ENCODE peak calls at places on chromosomes 3 and 15, in eight cellular contexts. One of them, this sample, is unnamed.

GRCh38 chr3:66816110-66816761 is 181.9 kb upstream of the KBTBD8 start:
- DNase-seq in brain microvascular endothelial cell: peak; percentile 43
- DNase-seq in thoracic aorta: no peak
- DNase-seq in CD8-positive, alpha-beta T cell: no peak
- DNase-seq in astrocyte of the cerebellum: peak; percentile 64
- DNase-seq in neuronal stem cell: peak; percentile 30
- DNase-seq in BE2C: no peak
- DNase-seq in A673: peak; percentile 84
- DNase-seq in this sample: peak; percentile 24

GRCh38 chr15:101022876-101023275 is 103.7 kb downstream of the LRRK1 start:
- DNase-seq in brain microvascular endothelial cell: no peak
- DNase-seq in thoracic aorta: no peak
- DNase-seq in CD8-positive, alpha-beta T cell: no peak
- DNase-seq in astrocyte of the cerebellum: no peak
- DNase-seq in neuronal stem cell: no peak
- DNase-seq in BE2C: no peak
- DNase-seq in A673: no peak
- DNase-seq in this sample: no peak

GRCh38 chr3:168517514-168518071 is 421.9 kb upstream of the GOLIM4 start:
- DNase-seq in brain microvascular endothelial cell: no peak
- DNase-seq in thoracic aorta: no peak
- DNase-seq in CD8-positive, alpha-beta T cell: no peak
- DNase-seq in astrocyte of the cerebellum: no peak
- DNase-seq in neuronal stem cell: no peak
- DNase-seq in BE2C: no peak
- DNase-seq in A673: no peak
- DNase-seq in this sample: no peak

GRCh38 chr15:50024183-50024795 is 94.7 kb downstream of the ATP8B4 start:
- DNase-seq in brain microvascular endothelial cell: no peak
- DNase-seq in thoracic aorta: no peak
- DNase-seq in CD8-positive, alpha-beta T cell: no peak
- DNase-seq in astrocyte of the cerebellum: no peak
- DNase-seq in neuronal stem cell: no peak
- DNase-seq in BE2C: no peak
- DNase-seq in A673: no peak
- DNase-seq in this sample: no peak

GRCh38 chr3:156677120-156677479 is 2.7 kb downstream of the TIPARP start:
- DNase-seq in brain microvascular endothelial cell: no peak
- DNase-seq in thoracic aorta: no peak
- DNase-seq in CD8-positive, alpha-beta T cell: peak; percentile 55
- DNase-seq in astrocyte of the cerebellum: no peak
- DNase-seq in neuronal stem cell: no peak
- DNase-seq in BE2C: no peak
- DNase-seq in A673: no peak
- DNase-seq in this sample: no peak

GRCh38 chr3:176941674-176942073 is 255.6 kb downstream of the TBL1XR1 start:
- DNase-seq in brain microvascular endothelial cell: no peak
- DNase-seq in thoracic aorta: no peak
- DNase-seq in CD8-positive, alpha-beta T cell: no peak
- DNase-seq in astrocyte of the cerebellum: no peak
- DNase-seq in neuronal stem cell: no peak
- DNase-seq in BE2C: no peak
- DNase-seq in A673: no peak
- DNase-seq in this sample: no peak

GRCh38 chr3:113111308-113111707 is 100.0 kb upstream of the BOC start:
- DNase-seq in brain microvascular endothelial cell: peak; percentile 7
- DNase-seq in thoracic aorta: no peak
- DNase-seq in CD8-positive, alpha-beta T cell: no peak
- DNase-seq in astrocyte of the cerebellum: no peak
- DNase-seq in neuronal stem cell: no peak
- DNase-seq in BE2C: no peak
- DNase-seq in A673: no peak
- DNase-seq in this sample: no peak

GRCh38 chr3:186411994-186412393 is 50.0 kb upstream of the DGKG start:
- DNase-seq in brain microvascular endothelial cell: no peak
- DNase-seq in thoracic aorta: no peak
- DNase-seq in CD8-positive, alpha-beta T cell: no peak
- DNase-seq in astrocyte of the cerebellum: no peak
- DNase-seq in neuronal stem cell: no peak
- DNase-seq in BE2C: no peak
- DNase-seq in A673: no peak
- DNase-seq in this sample: no peak

GRCh38 chr15:96285306-96285705 is 45.2 kb upstream of the NR2F2 start:
- DNase-seq in brain microvascular endothelial cell: peak; percentile 99
- DNase-seq in thoracic aorta: no peak
- DNase-seq in CD8-positive, alpha-beta T cell: no peak
- DNase-seq in astrocyte of the cerebellum: peak; percentile 69
- DNase-seq in neuronal stem cell: no peak
- DNase-seq in BE2C: no peak
- DNase-seq in A673: peak; percentile 31
- DNase-seq in this sample: peak; percentile 81

GRCh38 chr3:169660709-169661566 is 2.6 kb downstream of the MECOM start:
- DNase-seq in brain microvascular endothelial cell: no peak
- DNase-seq in thoracic aorta: no peak
- DNase-seq in CD8-positive, alpha-beta T cell: no peak
- DNase-seq in astrocyte of the cerebellum: peak; percentile 49
- DNase-seq in neuronal stem cell: peak; percentile 27
- DNase-seq in BE2C: no peak
- DNase-seq in A673: peak; percentile 28
- DNase-seq in this sample: no peak

GRCh38 chr3:88189361-88189810 is 39.6 kb downstream of the C3orf38 start:
- DNase-seq in brain microvascular endothelial cell: no peak
- DNase-seq in thoracic aorta: no peak
- DNase-seq in CD8-positive, alpha-beta T cell: no peak
- DNase-seq in astrocyte of the cerebellum: no peak
- DNase-seq in neuronal stem cell: no peak
- DNase-seq in BE2C: no peak
- DNase-seq in A673: no peak
- DNase-seq in this sample: no peak

GRCh38 chr15:45123397-45123796 is 6.3 kb downstream of the DUOXA1 start:
- DNase-seq in brain microvascular endothelial cell: no peak
- DNase-seq in thoracic aorta: no peak
- DNase-seq in CD8-positive, alpha-beta T cell: no peak
- DNase-seq in astrocyte of the cerebellum: no peak
- DNase-seq in neuronal stem cell: no peak
- DNase-seq in BE2C: no peak
- DNase-seq in A673: no peak
- DNase-seq in this sample: no peak

GRCh38 chr15:29914441-29915053 is 92.3 kb upstream of the TJP1 start:
- DNase-seq in brain microvascular endothelial cell: no peak
- DNase-seq in thoracic aorta: no peak
- DNase-seq in CD8-positive, alpha-beta T cell: no peak
- DNase-seq in astrocyte of the cerebellum: no peak
- DNase-seq in neuronal stem cell: no peak
- DNase-seq in BE2C: no peak
- DNase-seq in A673: no peak
- DNase-seq in this sample: no peak

GRCh38 chr3:46987485-46988401 is 8.3 kb downstream of the NBEAL2 start:
- DNase-seq in brain microvascular endothelial cell: no peak
- DNase-seq in thoracic aorta: no peak
- DNase-seq in CD8-positive, alpha-beta T cell: peak; percentile 92
- DNase-seq in astrocyte of the cerebellum: no peak
- DNase-seq in neuronal stem cell: no peak
- DNase-seq in BE2C: no peak
- DNase-seq in A673: no peak
- DNase-seq in this sample: no peak

GRCh38 chr3:105518806-105519418 is 152.2 kb downstream of the ALCAM start:
- DNase-seq in brain microvascular endothelial cell: peak; percentile 39
- DNase-seq in thoracic aorta: no peak
- DNase-seq in CD8-positive, alpha-beta T cell: no peak
- DNase-seq in astrocyte of the cerebellum: peak; percentile 59
- DNase-seq in neuronal stem cell: peak; percentile 48
- DNase-seq in BE2C: peak; percentile 31
- DNase-seq in A673: peak; percentile 83
- DNase-seq in this sample: peak; percentile 42

GRCh38 chr15:74793135-74794028 is 11.5 kb downstream of the CSK start:
- DNase-seq in brain microvascular endothelial cell: peak; percentile 56
- DNase-seq in thoracic aorta: no peak
- DNase-seq in CD8-positive, alpha-beta T cell: peak; percentile 82
- DNase-seq in astrocyte of the cerebellum: no peak
- DNase-seq in neuronal stem cell: no peak
- DNase-seq in BE2C: no peak
- DNase-seq in A673: peak; percentile 52
- DNase-seq in this sample: no peak

GRCh38 chr15:67116742-67117141 is 51.3 kb downstream of the SMAD3 start:
- DNase-seq in brain microvascular endothelial cell: no peak
- DNase-seq in thoracic aorta: no peak
- DNase-seq in CD8-positive, alpha-beta T cell: peak; percentile 34
- DNase-seq in astrocyte of the cerebellum: no peak
- DNase-seq in neuronal stem cell: no peak
- DNase-seq in BE2C: no peak
- DNase-seq in A673: no peak
- DNase-seq in this sample: no peak

GRCh38 chr3:100602506-100603444 is 6.6 kb upstream of the ADGRG7 start:
- DNase-seq in brain microvascular endothelial cell: peak; percentile 43
- DNase-seq in thoracic aorta: no peak
- DNase-seq in CD8-positive, alpha-beta T cell: no peak
- DNase-seq in astrocyte of the cerebellum: no peak
- DNase-seq in neuronal stem cell: no peak
- DNase-seq in BE2C: no peak
- DNase-seq in A673: no peak
- DNase-seq in this sample: no peak
- H3K4me3 ChIP-seq in brain microvascular endothelial cell: no peak overlapping the region
- H3K4me3 ChIP-seq in thoracic aorta: peak overlapping the region; percentile 56
- H3K4me3 ChIP-seq in CD8-positive, alpha-beta T cell: no peak overlapping the region
- H3K4me3 ChIP-seq in astrocyte of the cerebellum: no peak overlapping the region
- H3K4me3 ChIP-seq in neuronal stem cell: no peak overlapping the region
- H3K4me3 ChIP-seq in BE2C: no peak overlapping the region
- H3K4me3 ChIP-seq in A673: no peak overlapping the region
- H3K4me3 ChIP-seq in this sample: no peak overlapping the region

GRCh38 chr15:83655237-83655616 is 1.3 kb downstream of the ADAMTSL3 start:
- DNase-seq in brain microvascular endothelial cell: no peak
- DNase-seq in thoracic aorta: no peak
- DNase-seq in CD8-positive, alpha-beta T cell: no peak
- DNase-seq in astrocyte of the cerebellum: no peak
- DNase-seq in neuronal stem cell: no peak
- DNase-seq in BE2C: no peak
- DNase-seq in A673: no peak
- DNase-seq in this sample: no peak
- H3K4me3 ChIP-seq in brain microvascular endothelial cell: no peak overlapping the region
- H3K4me3 ChIP-seq in thoracic aorta: peak overlapping the region; percentile 96
- H3K4me3 ChIP-seq in CD8-positive, alpha-beta T cell: no peak overlapping the region
- H3K4me3 ChIP-seq in astrocyte of the cerebellum: no peak overlapping the region
- H3K4me3 ChIP-seq in neuronal stem cell: no peak overlapping the region
- H3K4me3 ChIP-seq in BE2C: no peak overlapping the region
- H3K4me3 ChIP-seq in A673: no peak overlapping the region
- H3K4me3 ChIP-seq in this sample: no peak overlapping the region

DNA sequence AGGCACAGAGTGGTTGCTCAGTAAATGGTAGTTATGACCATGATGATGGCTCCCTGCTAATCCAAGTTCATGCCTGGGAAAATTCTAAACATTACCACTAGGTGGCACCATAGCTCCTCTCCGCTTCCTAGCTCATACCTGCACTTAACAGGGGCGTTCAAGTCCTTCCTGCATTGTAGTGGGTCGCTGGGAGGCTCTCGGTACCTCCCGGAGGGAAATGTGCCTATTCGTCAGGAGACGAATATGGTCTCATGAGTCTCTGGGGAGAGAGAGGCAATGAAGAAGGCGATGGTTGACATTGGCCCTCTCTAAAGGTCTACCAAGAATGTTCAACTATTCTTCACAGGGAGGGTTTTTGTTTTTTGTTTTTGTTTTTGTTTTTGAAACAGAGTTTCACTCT is 10.9 kb downstream of the MESP1 start:
- DNase-seq in brain microvascular endothelial cell: peak; percentile 49
- DNase-seq in thoracic aorta: no peak
- DNase-seq in CD8-positive, alpha-beta T cell: peak; percentile 52
- DNase-seq in astrocyte of the cerebellum: peak; percentile 71
- DNase-seq in neuronal stem cell: peak; percentile 69
- DNase-seq in BE2C: peak; percentile 68
- DNase-seq in A673: peak; percentile 79
- DNase-seq in this sample: no peak
- H3K4me3 ChIP-seq in brain microvascular endothelial cell: no peak overlapping the region
- H3K4me3 ChIP-seq in thoracic aorta: no peak overlapping the region
- H3K4me3 ChIP-seq in CD8-positive, alpha-beta T cell: no peak overlapping the region
- H3K4me3 ChIP-seq in astrocyte of the cerebellum: no peak overlapping the region
- H3K4me3 ChIP-seq in neuronal stem cell: no peak overlapping the region
- H3K4me3 ChIP-seq in BE2C: peak overlapping the region; percentile 47
- H3K4me3 ChIP-seq in A673: no peak overlapping the region
- H3K4me3 ChIP-seq in this sample: no peak overlapping the region

DNA sequence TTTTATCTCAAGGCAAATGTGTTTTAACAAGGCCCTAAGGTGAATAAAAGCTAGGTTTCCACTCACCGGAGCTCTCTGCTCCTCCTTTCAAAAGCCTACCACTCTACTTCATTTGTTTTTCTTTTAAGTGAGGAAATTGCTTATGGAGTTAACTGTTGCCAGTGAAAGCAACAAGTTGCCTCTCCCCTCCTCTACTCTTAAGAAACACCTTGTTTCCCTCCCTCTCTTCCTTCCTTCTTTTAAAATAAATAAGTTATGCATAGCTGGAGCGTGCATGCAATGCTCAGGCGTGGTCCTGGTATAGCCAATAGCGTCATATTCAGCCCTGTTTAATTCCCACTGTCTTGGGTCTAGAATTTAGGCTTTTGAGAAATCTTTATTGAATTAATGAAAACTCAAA is 101.1 kb upstream of the IGF1R start:
- DNase-seq in brain microvascular endothelial cell: no peak
- DNase-seq in thoracic aorta: no peak
- DNase-seq in CD8-positive, alpha-beta T cell: no peak
- DNase-seq in astrocyte of the cerebellum: no peak
- DNase-seq in neuronal stem cell: no peak
- DNase-seq in BE2C: no peak
- DNase-seq in A673: no peak
- DNase-seq in this sample: no peak
- H3K4me3 ChIP-seq in brain microvascular endothelial cell: no peak overlapping the region
- H3K4me3 ChIP-seq in thoracic aorta: peak overlapping the region; percentile 73
- H3K4me3 ChIP-seq in CD8-positive, alpha-beta T cell: no peak overlapping the region
- H3K4me3 ChIP-seq in astrocyte of the cerebellum: no peak overlapping the region
- H3K4me3 ChIP-seq in neuronal stem cell: no peak overlapping the region
- H3K4me3 ChIP-seq in BE2C: no peak overlapping the region
- H3K4me3 ChIP-seq in A673: no peak overlapping the region
- H3K4me3 ChIP-seq in this sample: no peak overlapping the region

GRCh38 chr3:134873789-134874188 is 78.7 kb downstream of the EPHB1 start:
- DNase-seq in brain microvascular endothelial cell: no peak
- DNase-seq in thoracic aorta: no peak
- DNase-seq in CD8-positive, alpha-beta T cell: no peak
- DNase-seq in astrocyte of the cerebellum: no peak
- DNase-seq in neuronal stem cell: no peak
- DNase-seq in BE2C: no peak
- DNase-seq in A673: no peak
- DNase-seq in this sample: no peak
- H3K4me3 ChIP-seq in brain microvascular endothelial cell: no peak overlapping the region
- H3K4me3 ChIP-seq in thoracic aorta: no peak overlapping the region
- H3K4me3 ChIP-seq in CD8-positive, alpha-beta T cell: no peak overlapping the region
- H3K4me3 ChIP-seq in astrocyte of the cerebellum: no peak overlapping the region
- H3K4me3 ChIP-seq in neuronal stem cell: no peak overlapping the region
- H3K4me3 ChIP-seq in BE2C: no peak overlapping the region
- H3K4me3 ChIP-seq in A673: no peak overlapping the region
- H3K4me3 ChIP-seq in this sample: no peak overlapping the region

GRCh38 chr3:52405601-52406115 is 39.2 kb downstream of the SEMA3G start:
- DNase-seq in brain microvascular endothelial cell: no peak
- DNase-seq in thoracic aorta: no peak
- DNase-seq in CD8-positive, alpha-beta T cell: no peak
- DNase-seq in astrocyte of the cerebellum: no peak
- DNase-seq in neuronal stem cell: no peak
- DNase-seq in BE2C: no peak
- DNase-seq in A673: no peak
- DNase-seq in this sample: no peak
- H3K4me3 ChIP-seq in brain microvascular endothelial cell: no peak overlapping the region
- H3K4me3 ChIP-seq in thoracic aorta: no peak overlapping the region
- H3K4me3 ChIP-seq in CD8-positive, alpha-beta T cell: no peak overlapping the region
- H3K4me3 ChIP-seq in astrocyte of the cerebellum: no peak overlapping the region
- H3K4me3 ChIP-seq in neuronal stem cell: no peak overlapping the region
- H3K4me3 ChIP-seq in BE2C: no peak overlapping the region
- H3K4me3 ChIP-seq in A673: no peak overlapping the region
- H3K4me3 ChIP-seq in this sample: no peak overlapping the region

GRCh38 chr15:40792394-40792793 is 14.5 kb upstream of the ZFYVE19 start:
- DNase-seq in brain microvascular endothelial cell: no peak
- DNase-seq in thoracic aorta: no peak
- DNase-seq in CD8-positive, alpha-beta T cell: no peak
- DNase-seq in astrocyte of the cerebellum: no peak
- DNase-seq in neuronal stem cell: no peak
- DNase-seq in BE2C: no peak
- DNase-seq in A673: no peak
- DNase-seq in this sample: no peak
- H3K4me3 ChIP-seq in brain microvascular endothelial cell: no peak overlapping the region
- H3K4me3 ChIP-seq in thoracic aorta: no peak overlapping the region
- H3K4me3 ChIP-seq in CD8-positive, alpha-beta T cell: no peak overlapping the region
- H3K4me3 ChIP-seq in astrocyte of the cerebellum: no peak overlapping the region
- H3K4me3 ChIP-seq in neuronal stem cell: no peak overlapping the region
- H3K4me3 ChIP-seq in BE2C: no peak overlapping the region
- H3K4me3 ChIP-seq in A673: no peak overlapping the region
- H3K4me3 ChIP-seq in this sample: no peak overlapping the region

This sample was measured in AG09309.